ENCODE peak calls at places on chromosomes 12 and 14, in four cellular contexts. One of them, this sample, is unnamed.

GRCh38 chr14:28709571-28710305 is 56.8 kb upstream of the FOXG1 start:
- DNase-seq in AG10803: no peak
- DNase-seq in tibial artery: no peak
- DNase-seq in LNCaP clone FGC: peak
- DNase-seq in this sample: no peak

GRCh38 chr12:88703790-88704189 is 123.5 kb upstream of the KITLG start:
- DNase-seq in AG10803: no peak
- DNase-seq in tibial artery: no peak
- DNase-seq in LNCaP clone FGC: no peak
- DNase-seq in this sample: no peak

GRCh38 chr14:34965365-34965764 is 17.4 kb upstream of the SRP54 start:
- DNase-seq in AG10803: no peak
- DNase-seq in tibial artery: no peak
- DNase-seq in LNCaP clone FGC: no peak
- DNase-seq in this sample: no peak

GRCh38 chr14:82854851-82855250 is 1321.2 kb upstream of the SEL1L start:
- DNase-seq in AG10803: no peak
- DNase-seq in tibial artery: no peak
- DNase-seq in LNCaP clone FGC: no peak
- DNase-seq in this sample: no peak

GRCh38 chr12:131990066-131990979 is 40.6 kb downstream of the EP400 start:
- DNase-seq in AG10803: no peak
- DNase-seq in tibial artery: no peak
- DNase-seq in LNCaP clone FGC: no peak
- DNase-seq in this sample: no peak

GRCh38 chr14:99986416-99986815 is 78.8 kb upstream of the EVL start:
- DNase-seq in AG10803: peak
- DNase-seq in tibial artery: no peak
- DNase-seq in LNCaP clone FGC: no peak
- DNase-seq in this sample: no peak

GRCh38 chr14:93161411-93161940 is 23.2 kb downstream of the MOAP1 start:
- DNase-seq in AG10803: no peak
- DNase-seq in tibial artery: no peak
- DNase-seq in LNCaP clone FGC: no peak
- DNase-seq in this sample: no peak

GRCh38 chr12:67419810-67420209 is 150.7 kb downstream of the CAND1 start:
- DNase-seq in AG10803: no peak
- DNase-seq in tibial artery: no peak
- DNase-seq in LNCaP clone FGC: no peak
- DNase-seq in this sample: no peak

GRCh38 chr14:104554088-104554607 is 25.4 kb upstream of the C14orf180 start:
- DNase-seq in AG10803: no peak
- DNase-seq in tibial artery: peak
- DNase-seq in LNCaP clone FGC: no peak
- DNase-seq in this sample: no peak

GRCh38 chr12:96502949-96503532 is 13.7 kb downstream of the CFAP54 start:
- DNase-seq in AG10803: no peak
- DNase-seq in tibial artery: no peak
- DNase-seq in LNCaP clone FGC: no peak
- DNase-seq in this sample: no peak

GRCh38 chr14:93655078-93655750 is 133.1 kb downstream of the PRIMA1 start:
- DNase-seq in AG10803: peak
- DNase-seq in tibial artery: no peak
- DNase-seq in LNCaP clone FGC: peak
- DNase-seq in this sample: no peak

GRCh38 chr12:125773033-125773432 is 707.8 kb downstream of the AACS start:
- DNase-seq in AG10803: no peak
- DNase-seq in tibial artery: no peak
- DNase-seq in LNCaP clone FGC: peak
- DNase-seq in this sample: no peak

GRCh38 chr12:104250366-104251125 is 35.0 kb downstream of the TXNRD1 start:
- DNase-seq in AG10803: peak
- DNase-seq in tibial artery: no peak
- DNase-seq in LNCaP clone FGC: no peak
- DNase-seq in this sample: no peak

GRCh38 chr14:38507299-38507698 is 251.4 kb upstream of the CLEC14A start:
- DNase-seq in AG10803: peak
- DNase-seq in tibial artery: no peak
- DNase-seq in LNCaP clone FGC: no peak
- DNase-seq in this sample: no peak

GRCh38 chr12:127401005-127401404 is 866.0 kb upstream of the TMEM132C start:
- DNase-seq in AG10803: peak
- DNase-seq in tibial artery: no peak
- DNase-seq in LNCaP clone FGC: no peak
- DNase-seq in this sample: no peak

GRCh38 chr12:72179841-72180240 is 92.3 kb upstream of the TRHDE start:
- DNase-seq in AG10803: no peak
- DNase-seq in tibial artery: no peak
- DNase-seq in LNCaP clone FGC: no peak
- DNase-seq in this sample: no peak

DNA sequence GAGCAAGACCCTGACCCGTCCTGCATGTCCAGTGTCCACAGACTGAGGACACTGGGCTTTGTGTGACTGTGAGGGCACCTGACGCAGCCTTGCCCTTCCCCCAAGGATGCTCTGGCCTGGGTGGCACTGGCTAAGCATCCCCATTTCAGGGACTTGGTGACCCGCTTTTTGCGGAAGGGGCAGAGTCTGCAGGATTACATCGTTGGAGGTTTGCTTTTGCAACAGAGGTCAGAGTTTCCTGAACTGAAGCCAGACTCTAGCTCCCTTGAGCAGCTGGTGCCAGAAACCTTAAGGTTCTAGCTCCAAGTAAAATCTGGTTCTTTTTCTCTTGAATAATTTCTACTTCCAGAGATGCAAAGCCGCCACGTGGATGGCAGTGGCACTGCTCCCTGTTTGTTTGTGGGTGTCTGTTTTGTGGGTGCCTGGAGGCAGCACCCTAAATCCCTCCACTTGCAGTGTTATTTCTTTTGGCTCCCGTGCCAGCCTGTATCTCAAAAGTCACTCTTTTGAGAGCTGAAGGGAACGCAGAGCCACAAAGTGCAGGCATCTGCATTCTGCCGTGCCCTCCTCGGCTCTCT is 184.7 kb downstream of the TSPAN9 start:
- DNase-seq in AG10803: no peak
- DNase-seq in tibial artery: peak
- DNase-seq in LNCaP clone FGC: no peak
- DNase-seq in this sample: no peak
- TF ChIP-seq CTCF in AG10803: no peak
- TF ChIP-seq CTCF in tibial artery: peak
- TF ChIP-seq CTCF in LNCaP clone FGC: no peak
- TF ChIP-seq CTCF in this sample: no peak

GRCh38 chr14:21911877-21912276 is 238.3 kb upstream of the OR4E1 start:
- DNase-seq in AG10803: no peak
- DNase-seq in tibial artery: no peak
- DNase-seq in LNCaP clone FGC: no peak
- DNase-seq in this sample: no peak

GRCh38 chr14:21915814-21916213 is 242.2 kb upstream of the OR4E1 start:
- DNase-seq in AG10803: no peak
- DNase-seq in tibial artery: no peak
- DNase-seq in LNCaP clone FGC: peak
- DNase-seq in this sample: peak

GRCh38 chr14:21913759-21914158 is 240.1 kb upstream of the OR4E1 start:
- DNase-seq in AG10803: peak
- DNase-seq in tibial artery: peak
- DNase-seq in LNCaP clone FGC: no peak
- DNase-seq in this sample: no peak

DNA sequence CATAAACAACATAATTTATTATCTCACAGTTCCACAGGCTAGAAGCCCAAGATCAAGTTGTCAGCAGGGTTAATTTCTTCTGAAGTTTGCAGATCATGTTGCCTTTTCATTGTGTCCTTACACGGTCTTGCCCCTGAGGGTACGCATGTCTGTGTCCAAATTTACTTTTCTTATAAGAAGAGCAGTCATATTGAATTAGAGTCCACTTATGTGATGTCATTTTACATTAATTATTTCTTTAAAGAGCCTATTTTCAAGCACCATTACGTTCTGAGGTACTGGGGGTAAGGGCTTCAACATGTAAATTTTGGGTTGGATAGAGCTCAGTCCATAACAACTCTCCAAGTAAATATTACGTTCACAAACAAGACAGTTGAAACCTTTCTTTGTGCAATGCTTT is 236.6 kb upstream of the OR4E1 start:
- DNase-seq in AG10803: no peak
- DNase-seq in tibial artery: no peak
- DNase-seq in LNCaP clone FGC: no peak
- DNase-seq in this sample: no peak
- H3K4me3 ChIP-seq in AG10803: no peak
- H3K4me3 ChIP-seq in tibial artery: no peak
- H3K4me3 ChIP-seq in LNCaP clone FGC: no peak
- H3K4me3 ChIP-seq in this sample: no peak

DNA sequence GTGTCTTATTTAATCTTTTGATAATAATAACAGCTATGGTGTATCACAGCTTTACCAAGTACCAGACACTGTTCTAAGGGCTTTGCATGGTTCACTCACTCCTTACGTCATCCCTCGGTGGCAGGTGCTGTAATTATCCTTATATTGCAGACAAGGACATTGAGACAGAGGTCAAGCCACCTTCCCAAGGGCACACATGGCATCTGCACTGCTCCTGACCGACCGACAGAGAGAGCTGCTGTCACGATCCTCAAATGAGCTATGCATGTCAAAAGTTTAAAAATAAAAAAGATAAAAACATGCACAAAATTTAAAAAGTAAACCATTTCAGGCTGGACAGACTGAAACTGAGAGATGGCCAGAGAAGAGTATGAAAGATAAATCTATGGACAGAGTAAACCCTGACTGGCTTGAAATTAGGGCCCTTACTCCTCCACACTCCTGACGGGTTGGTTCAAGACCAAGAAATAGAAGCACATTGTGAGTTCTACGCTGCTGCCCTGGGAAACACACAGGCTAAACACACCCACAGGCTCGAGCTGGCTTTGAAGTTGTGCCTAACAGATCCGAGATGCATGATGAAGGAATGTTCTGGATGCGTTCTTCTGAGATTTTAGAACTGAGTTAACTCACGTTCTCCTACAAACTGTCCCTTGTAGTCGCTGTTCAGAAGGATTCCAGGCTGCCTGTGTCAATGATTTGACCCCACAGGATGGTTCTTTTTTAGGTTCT is 268.7 kb downstream of the ZFP36L1 start:
- DNase-seq in AG10803: peak
- DNase-seq in tibial artery: no peak
- DNase-seq in LNCaP clone FGC: no peak
- DNase-seq in this sample: no peak
- TF ChIP-seq CTCF in AG10803: peak
- TF ChIP-seq CTCF in tibial artery: peak
- TF ChIP-seq CTCF in LNCaP clone FGC: peak
- TF ChIP-seq CTCF in this sample: peak

DNA sequence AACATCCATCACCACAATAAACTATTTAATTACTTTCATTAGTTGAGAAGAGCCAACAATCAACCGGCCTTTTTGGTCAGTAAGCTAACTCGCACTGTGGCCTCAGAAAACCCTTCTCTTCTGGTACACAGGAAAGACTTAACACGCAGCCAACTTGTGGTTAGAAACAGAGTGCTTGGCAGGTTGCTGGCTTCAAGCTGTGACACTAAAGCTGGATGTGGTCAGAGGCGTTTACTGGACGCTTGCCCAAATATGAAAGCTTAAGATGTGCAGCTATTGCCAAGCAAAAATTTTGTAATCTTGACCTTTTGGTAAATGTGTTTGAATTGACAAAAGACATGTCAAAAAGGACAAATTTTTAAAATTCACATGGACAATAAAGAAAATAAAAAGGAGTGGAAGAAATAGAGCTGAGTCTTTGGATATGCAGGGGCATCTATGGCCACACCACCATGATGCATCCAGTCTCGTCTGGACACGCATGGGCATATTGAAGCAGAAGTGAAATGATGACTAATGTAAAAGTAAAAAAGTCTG is 2.6 kb upstream of the KLRK1 start:
- DNase-seq in AG10803: peak
- DNase-seq in tibial artery: peak
- DNase-seq in LNCaP clone FGC: peak
- DNase-seq in this sample: no peak
- H3K4me3 ChIP-seq in AG10803: no peak
- H3K4me3 ChIP-seq in tibial artery: no peak
- H3K4me3 ChIP-seq in LNCaP clone FGC: no peak
- H3K4me3 ChIP-seq in this sample: no peak

DNA sequence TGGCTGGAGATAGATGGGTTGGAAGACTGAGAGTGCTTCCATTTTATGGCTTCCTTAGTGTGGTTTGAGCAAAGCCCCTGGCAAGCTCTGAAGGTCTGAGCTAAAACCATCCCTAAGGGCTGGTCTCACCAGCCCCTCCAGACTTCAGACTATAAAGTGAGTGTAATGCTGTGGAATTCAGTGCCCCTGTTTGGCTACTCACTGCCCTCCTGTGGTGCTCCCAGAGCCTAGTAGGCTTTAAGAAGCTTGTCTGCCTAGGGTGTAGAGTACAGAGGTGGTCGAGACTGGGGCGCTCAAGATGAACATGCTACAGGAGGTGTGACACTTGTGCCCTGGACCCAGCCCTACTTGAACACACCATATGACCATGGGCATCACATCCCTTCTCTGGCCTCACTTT is 246.7 kb upstream of the FKBP4 start:
- DNase-seq in AG10803: no peak
- DNase-seq in tibial artery: no peak
- DNase-seq in LNCaP clone FGC: no peak
- DNase-seq in this sample: no peak
- TF ChIP-seq CTCF in AG10803: peak
- TF ChIP-seq CTCF in tibial artery: no peak
- TF ChIP-seq CTCF in LNCaP clone FGC: no peak
- TF ChIP-seq CTCF in this sample: no peak

GRCh38 chr12:113594967-113595366 is 123.3 kb upstream of the LHX5 start:
- DNase-seq in AG10803: no peak
- DNase-seq in tibial artery: no peak
- DNase-seq in LNCaP clone FGC: no peak
- DNase-seq in this sample: no peak

GRCh38 chr12:113587720-113588119 is 116.0 kb upstream of the LHX5 start:
- DNase-seq in AG10803: no peak
- DNase-seq in tibial artery: no peak
- DNase-seq in LNCaP clone FGC: no peak
- DNase-seq in this sample: no peak

GRCh38 chr12:113589437-113589836 is 117.8 kb upstream of the LHX5 start:
- DNase-seq in AG10803: no peak
- DNase-seq in tibial artery: no peak
- DNase-seq in LNCaP clone FGC: no peak
- DNase-seq in this sample: no peak

GRCh38 chr12:113586461-113586860 is 114.8 kb upstream of the LHX5 start:
- DNase-seq in AG10803: no peak
- DNase-seq in tibial artery: no peak
- DNase-seq in LNCaP clone FGC: no peak
- DNase-seq in this sample: no peak

DNA sequence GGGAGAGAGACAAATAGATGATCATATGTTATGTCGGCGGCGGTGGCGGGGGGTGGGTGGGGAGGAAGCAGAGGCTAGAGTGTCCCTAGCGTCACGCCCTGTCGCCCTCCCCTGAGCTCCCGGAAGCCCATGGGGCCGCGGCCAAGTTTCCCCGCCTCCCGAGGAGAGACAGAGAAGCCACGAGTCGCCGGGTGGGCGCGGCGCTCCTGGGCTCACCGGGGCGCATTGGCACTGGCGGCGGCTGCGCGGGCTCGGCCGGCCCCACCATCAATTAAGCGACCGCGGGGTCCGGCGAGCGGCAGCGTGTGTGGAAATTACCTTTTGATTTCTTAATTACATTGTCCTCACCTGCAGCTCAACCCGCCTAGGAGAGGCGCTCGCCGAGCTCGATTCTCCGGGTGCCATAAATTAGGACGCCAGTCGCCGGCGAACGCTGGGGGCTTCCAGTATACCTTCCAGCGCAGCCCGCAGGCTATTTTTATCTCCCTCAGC is 119.9 kb upstream of the LHX5 start:
- DNase-seq in AG10803: no peak
- DNase-seq in tibial artery: no peak
- DNase-seq in LNCaP clone FGC: no peak
- DNase-seq in this sample: no peak
- H3K4me3 ChIP-seq in AG10803: no peak
- H3K4me3 ChIP-seq in tibial artery: no peak
- H3K4me3 ChIP-seq in LNCaP clone FGC: no peak
- H3K4me3 ChIP-seq in this sample: no peak